ENCODE peak calls at places on chromosome 6, in six cellular contexts. L, V, G, I, E and Y are unnamed samples.
A peak's percentile ranks its signal among the peaks of the same experiment; 100 is the strongest.

GRCh38 chr6:166610104-166610503 is 16.9 kb downstream of the RPS6KA2 start:
- DNase-seq in L (no peak), V (no peak), G (no peak), I (no peak), E (no peak), Y (no peak)

GRCh38 chr6:104995989-104996617 is 39.2 kb downstream of the LIN28B start:
- DNase-seq in L (no peak), V (no peak), G (peak; percentile 13), I (no peak), E (peak; percentile 76), Y (no peak)

GRCh38 chr6:93418448-93419303 is 683 bp downstream of the EPHA7 start:
- DNase-seq in L (no peak), V (peak; percentile 79), G (no peak), I (no peak), E (peak; percentile 53), Y (no peak)

GRCh38 chr6:121393711-121394110 is 41.7 kb upstream of the GJA1 start:
- DNase-seq in L (no peak), V (no peak), G (no peak), I (no peak), E (no peak), Y (no peak)

GRCh38 chr6:111774346-111774703 is 98.9 kb downstream of the FYN start:
- DNase-seq in L (no peak), V (no peak), G (no peak), I (no peak), E (no peak), Y (no peak)

GRCh38 chr6:105786890-105787655 is 299.1 kb upstream of the PRDM1 start:
- DNase-seq in L (no peak), V (no peak), G (no peak), I (no peak), E (no peak), Y (no peak)

GRCh38 chr6:137342607-137343186 is 123.5 kb upstream of the IFNGR1 start:
- DNase-seq in L (no peak), V (peak; percentile 19), G (no peak), I (no peak), E (no peak), Y (no peak)

GRCh38 chr6:4672772-4673171 is 103.4 kb upstream of the CDYL start:
- DNase-seq in L (no peak), V (no peak), G (no peak), I (no peak), E (peak; percentile 78), Y (no peak)

GRCh38 chr6:89985744-89986493 is 91.7 kb downstream of the GJA10 start:
- DNase-seq in L (no peak), V (no peak), G (no peak), I (no peak), E (peak; percentile 89), Y (no peak)

GRCh38 chr6:44275749-44276648 is 5.7 kb downstream of the TMEM151B start:
- DNase-seq in L (no peak), V (peak; percentile 72), G (no peak), I (no peak), E (peak; percentile 84), Y (no peak)

GRCh38 chr6:3118353-3119039 is at the start of gene BPHL:
- DNase-seq in L (peak; percentile 98), V (peak; percentile 96), G (peak; percentile 56), I (peak; percentile 99), E (peak; percentile 99), Y (peak; percentile 91)

GRCh38 chr6:40671338-40672050 is 84.3 kb upstream of the LRFN2 start:
- DNase-seq in L (no peak), V (no peak), G (no peak), I (no peak), E (no peak), Y (no peak)

GRCh38 chr6:54515713-54516112 is 207.5 kb downstream of the TINAG start:
- DNase-seq in L (no peak), V (no peak), G (no peak), I (no peak), E (no peak), Y (no peak)

GRCh38 chr6:4957521-4958231 is 46.2 kb downstream of the RPP40 start:
- DNase-seq in L (no peak), V (peak; percentile 80), G (no peak), I (no peak), E (peak; percentile 81), Y (no peak)

GRCh38 chr6:13289789-13290318 is 38.5 kb downstream of the TBC1D7 start:
- DNase-seq in L (no peak), V (no peak), G (no peak), I (no peak), E (no peak), Y (no peak)

GRCh38 chr6:40543776-40544175 is 43.4 kb downstream of the LRFN2 start:
- DNase-seq in L (no peak), V (no peak), G (no peak), I (no peak), E (no peak), Y (no peak)

GRCh38 chr6:18263561-18264337 is 581 bp downstream of the DEK start:
- DNase-seq in L (no peak), V (peak; percentile 64), G (no peak), I (no peak), E (peak; percentile 92), Y (no peak)

GRCh38 chr6:126531840-126532239 is 191.9 kb downstream of the CENPW start:
- DNase-seq in L (no peak), V (no peak), G (no peak), I (no peak), E (no peak), Y (no peak)

GRCh38 chr6:147087641-147088040 is 116.6 kb upstream of the STXBP5 start:
- DNase-seq in L (no peak), V (no peak), G (no peak), I (no peak), E (no peak), Y (no peak)

GRCh38 chr6:3363296-3364025 is 93.4 kb downstream of the SLC22A23 start:
- DNase-seq in L (no peak), V (no peak), G (no peak), I (no peak), E (no peak), Y (no peak)

GRCh38 chr6:1181939-1182338 is 130.0 kb upstream of the FOXQ1 start:
- DNase-seq in L (no peak), V (no peak), G (no peak), I (no peak), E (no peak), Y (no peak)

GRCh38 chr6:78911218-78911617 is 43.9 kb downstream of the IRAK1BP1 start:
- DNase-seq in L (no peak), V (no peak), G (no peak), I (no peak), E (no peak), Y (no peak)

GRCh38 chr6:43758617-43759050 is 11.4 kb upstream of the VEGFA start:
- DNase-seq in L (no peak), V (peak; percentile 91), G (no peak), I (no peak), E (peak; percentile 60), Y (no peak)

GRCh38 chr6:30862156-30862875 is 22.0 kb upstream of the DDR1 start:
- DNase-seq in L (no peak), V (no peak), G (no peak), I (no peak), E (peak; percentile 66), Y (no peak)

GRCh38 chr6:5782783-5783567 is 223.8 kb downstream of the NRN1 start:
- DNase-seq in L (no peak), V (no peak), G (no peak), I (no peak), E (no peak), Y (no peak)

GRCh38 chr6:137430954-137431353 is 63.2 kb downstream of the OLIG3 start:
- DNase-seq in L (no peak), V (no peak), G (no peak), I (no peak), E (no peak), Y (no peak)

GRCh38 chr6:111846061-111846460 is 27.2 kb downstream of the FYN start:
- DNase-seq in L (no peak), V (no peak), G (no peak), I (no peak), E (no peak), Y (no peak)

GRCh38 chr6:65937982-65938381 is 231.0 kb upstream of the EYS start:
- DNase-seq in L (no peak), V (no peak), G (no peak), I (no peak), E (peak; percentile 48), Y (no peak)

GRCh38 chr6:65933390-65933789 is 226.4 kb upstream of the EYS start:
- DNase-seq in L (no peak), V (no peak), G (no peak), I (no peak), E (no peak), Y (no peak)

GRCh38 chr6:65935412-65935811 is 228.4 kb upstream of the EYS start:
- DNase-seq in L (no peak), V (no peak), G (no peak), I (no peak), E (no peak), Y (no peak)
- H3K4me3 ChIP-seq in L (no peak overlapping the region), V (no peak overlapping the region), G (no peak overlapping the region), I (no peak overlapping the region), E (no peak overlapping the region), Y (no peak overlapping the region)

DNA sequence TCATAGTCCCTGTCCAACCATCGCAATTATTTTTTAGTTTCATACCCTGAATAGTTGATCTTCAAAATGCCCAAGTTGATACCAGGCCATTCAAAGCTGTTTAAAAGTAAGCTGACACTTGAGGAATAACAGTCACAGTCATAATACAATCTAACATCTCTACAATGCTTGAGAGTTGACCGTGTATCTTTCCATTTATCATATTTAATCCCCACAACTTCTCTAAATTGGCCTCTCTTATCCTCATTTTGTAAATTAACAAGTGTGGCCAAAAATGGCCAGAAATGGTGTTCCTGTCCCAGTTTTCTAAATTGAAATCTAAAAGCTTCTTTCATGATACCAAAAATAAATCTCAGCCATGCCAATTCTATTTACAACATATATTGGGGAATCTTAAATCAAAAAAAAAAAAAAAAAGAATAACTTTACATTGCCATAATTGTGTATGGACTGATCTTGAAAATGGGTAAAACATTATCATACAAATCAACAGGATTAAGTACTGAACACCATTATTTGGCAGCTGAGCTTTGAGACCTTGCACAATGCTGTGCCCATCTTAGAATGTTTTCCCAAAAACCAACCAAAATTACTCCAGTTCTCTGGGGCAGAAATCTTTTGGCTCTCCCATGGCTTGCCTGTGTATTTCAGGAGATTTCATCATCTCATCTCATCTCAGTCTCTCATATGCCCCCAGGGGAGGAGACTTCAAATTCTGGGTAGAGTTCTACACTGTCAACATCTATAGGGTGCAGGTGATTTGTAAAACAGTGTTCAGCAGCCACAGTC is 448.7 kb upstream of the JARID2 start:
- DNase-seq in L (no peak), V (no peak), G (no peak), I (no peak), E (no peak), Y (no peak)
- H3K4me3 ChIP-seq in L (no peak overlapping the region), V (no peak overlapping the region), G (no peak overlapping the region), I (no peak overlapping the region), E (no peak overlapping the region), Y (no peak overlapping the region)

GRCh38 chr6:39050453-39051112 is 2.0 kb downstream of the GLP1R start:
- DNase-seq in L (no peak), V (no peak), G (no peak), I (no peak), E (no peak), Y (no peak)
- H3K4me3 ChIP-seq in L (no peak overlapping the region), V (no peak overlapping the region), G (no peak overlapping the region), I (no peak overlapping the region), E (no peak overlapping the region), Y (no peak overlapping the region)

GRCh38 chr6:100459291-100459690 is 5.4 kb downstream of the SIM1 start:
- DNase-seq in L (no peak), V (no peak), G (no peak), I (peak; percentile 2), E (peak; percentile 57), Y (no peak)
- H3K4me3 ChIP-seq in L (no peak overlapping the region), V (no peak overlapping the region), G (no peak overlapping the region), I (no peak overlapping the region), E (no peak overlapping the region), Y (no peak overlapping the region)